ENCODE peak calls at places on chromosomes 12 and 14, in eight cellular contexts. I is AG20443; L is CD8-positive, alpha-beta memory T cell; O is GM06990; H is activated CD8-positive, alpha-beta memory T cell treated with anti-CD3 and anti-CD28 coated beads, Interleukin-2, amount 50 U/mL, for 4 hours; R is progenitor cell of endocrine pancreas; V is NCI-H2029; T is RKO. U is an unnamed sample.

GRCh38 chr12:111238075-111238734 is 130.7 kb downstream of the PHETA1 start:
- DNase-seq in I (no peak), V (no peak), R (no peak), T (no peak), L (no peak), O (no peak), H (no peak), U (no peak)

GRCh38 chr12:49208146-49208545 is 19.3 kb upstream of the TUBA1A start:
- DNase-seq in H (no peak), R (no peak), L (no peak), T (no peak), O (no peak), I (no peak), V (no peak), U (no peak)

GRCh38 chr12:124433906-124434305 is 133.5 kb downstream of the NCOR2 start:
- DNase-seq in L (no peak), T (no peak), H (no peak), V (no peak), R (no peak), O (no peak), I (no peak), U (no peak)

GRCh38 chr14:100045687-100046344 is 19.4 kb upstream of the EVL start:
- DNase-seq in R (no peak), V (no peak), T (no peak), O (no peak), H (no peak), L (no peak), I (peak; percentile 13), U (no peak)

GRCh38 chr12:56766535-56766934 is 3.4 kb downstream of the HSD17B6 start:
- DNase-seq in O (peak; percentile 30), R (no peak), V (no peak), I (no peak), H (no peak), L (no peak), T (no peak), U (no peak)

GRCh38 chr14:24411468-24412454 is 13.0 kb downstream of the NYNRIN start:
- DNase-seq in T (peak; percentile 48), L (peak; percentile 13), V (no peak), R (no peak), H (no peak), O (no peak), I (peak; percentile 76), U (no peak)

GRCh38 chr12:10140001-10140400 is 10.0 kb upstream of the CLEC7A start:
- DNase-seq in H (peak; percentile 29), L (peak; percentile 12), O (peak; percentile 29), I (peak; percentile 63), R (no peak), V (no peak), T (peak; percentile 72), U (peak; percentile 28)

GRCh38 chr12:53230971-53231858 is 794 bp downstream of the RARG start:
- DNase-seq in L (no peak), I (no peak), O (no peak), R (no peak), T (no peak), H (no peak), V (no peak), U (no peak)